ENCODE peak calls at places on chromosomes 16 and 17, in nine cellular contexts. X is CD8-positive, alpha-beta memory T cell; P is heart left ventricle; V is aorta; L is thoracic aorta; H is dorsolateral prefrontal cortex; W is cardiac muscle cell; Y is ovary; D is psoas muscle. C is an unnamed sample.

GRCh38 chr17:29667969-29668368 is 45.3 kb upstream of the CORO6 start:
- DNase-seq in X (no peak), P (peak), V (no peak), L (no peak), H (no peak), W (peak), Y (no peak), D (no peak), C (no peak)

GRCh38 chr16:28985206-28985605 is 354 bp downstream of the LAT start:
- DNase-seq in X (no peak), P (no peak), V (no peak), L (no peak), H (no peak), W (no peak), Y (no peak), D (no peak), C (no peak)

GRCh38 chr17:64707077-64707591 is 45.0 kb upstream of the SMURF2 start:
- DNase-seq in X (no peak), P (peak), V (peak), L (peak), H (peak), W (peak), Y (peak), D (peak), C (peak)

GRCh38 chr17:68981288-68981687 is 26.1 kb upstream of the ABCA8 start:
- DNase-seq in X (no peak), P (peak), V (peak), L (no peak), H (no peak), W (peak), Y (peak), D (no peak), C (no peak)

GRCh38 chr17:21041753-21042433 is 918 bp downstream of the USP22 start:
- DNase-seq in X (peak), P (peak), V (peak), L (peak), H (peak), W (peak), Y (peak), D (peak), C (peak)

GRCh38 chr17:34571428-34572130 is 7.8 kb upstream of the TMEM132E start:
- DNase-seq in X (no peak), P (no peak), V (no peak), L (no peak), H (no peak), W (no peak), Y (no peak), D (no peak), C (no peak)

GRCh38 chr17:9273334-9274118 is 252.2 kb downstream of the NTN1 start:
- DNase-seq in X (no peak), P (peak), V (no peak), L (no peak), H (peak), W (peak), Y (no peak), D (peak), C (no peak)

GRCh38 chr16:3035289-3035971 is 1.3 kb downstream of the BICDL2 start:
- DNase-seq in X (no peak), P (no peak), V (no peak), L (no peak), H (no peak), W (no peak), Y (no peak), D (no peak), C (no peak)

GRCh38 chr17:55271223-55271571 is 6.4 kb downstream of the HLF start:
- DNase-seq in X (no peak), P (no peak), V (no peak), L (no peak), H (no peak), W (no peak), Y (no peak), D (no peak), C (no peak)

GRCh38 chr17:59512844-59513383 is 52.5 kb upstream of the DHX40 start:
- DNase-seq in X (no peak), P (no peak), V (no peak), L (no peak), H (no peak), W (no peak), Y (no peak), D (no peak), C (no peak)

GRCh38 chr17:1882836-1883235 is 53.0 kb downstream of the RPA1 start:
- DNase-seq in X (no peak), P (no peak), V (no peak), L (no peak), H (peak), W (peak), Y (no peak), D (no peak), C (no peak)

GRCh38 chr16:87604572-87605135 is 2.3 kb downstream of the JPH3 start:
- DNase-seq in X (no peak), P (no peak), V (peak), L (no peak), H (peak), W (no peak), Y (no peak), D (no peak), C (no peak)

GRCh38 chr16:12016166-12016947 is 39.8 kb downstream of the SNX29 start:
- DNase-seq in X (no peak), P (no peak), V (no peak), L (no peak), H (no peak), W (peak), Y (no peak), D (no peak), C (no peak)

GRCh38 chr16:47523342-47524006 is 62.3 kb downstream of the PHKB start:
- DNase-seq in X (no peak), P (no peak), V (no peak), L (no peak), H (no peak), W (no peak), Y (no peak), D (no peak), C (no peak)
- H3K27ac ChIP-seq in X (no peak), P (peak), V (no peak), L (no peak), H (no peak), W (no peak), Y (no peak), D (no peak), C (no peak)

GRCh38 chr16:30090607-30091332 is 954 bp downstream of the TBX6 start:
- DNase-seq in X (no peak), P (no peak), V (no peak), L (no peak), H (no peak), W (no peak), Y (peak), D (no peak), C (no peak)
- H3K4me3 ChIP-seq in X (no peak), P (peak), V (no peak), L (peak), H (peak), W (no peak), Y (no peak), D (peak), C (peak)

GRCh38 chr17:17304521-17304985 is 1.4 kb downstream of the NT5M start:
- DNase-seq in X (peak), P (no peak), V (no peak), L (no peak), H (no peak), W (no peak), Y (no peak), D (no peak), C (no peak)
- H3K27ac ChIP-seq in X (peak), P (no peak), V (no peak), L (no peak), H (no peak), W (peak), Y (no peak), D (no peak), C (no peak)

GRCh38 chr16:68356919-68357286 is 46.1 kb downstream of the PRMT7 start:
- DNase-seq in X (no peak), P (no peak), V (no peak), L (no peak), H (no peak), W (no peak), Y (no peak), D (no peak), C (no peak)
- H3K4me3 ChIP-seq in X (peak), P (no peak), V (no peak), L (no peak), H (peak), W (no peak), Y (no peak), D (no peak), C (no peak)

DNA sequence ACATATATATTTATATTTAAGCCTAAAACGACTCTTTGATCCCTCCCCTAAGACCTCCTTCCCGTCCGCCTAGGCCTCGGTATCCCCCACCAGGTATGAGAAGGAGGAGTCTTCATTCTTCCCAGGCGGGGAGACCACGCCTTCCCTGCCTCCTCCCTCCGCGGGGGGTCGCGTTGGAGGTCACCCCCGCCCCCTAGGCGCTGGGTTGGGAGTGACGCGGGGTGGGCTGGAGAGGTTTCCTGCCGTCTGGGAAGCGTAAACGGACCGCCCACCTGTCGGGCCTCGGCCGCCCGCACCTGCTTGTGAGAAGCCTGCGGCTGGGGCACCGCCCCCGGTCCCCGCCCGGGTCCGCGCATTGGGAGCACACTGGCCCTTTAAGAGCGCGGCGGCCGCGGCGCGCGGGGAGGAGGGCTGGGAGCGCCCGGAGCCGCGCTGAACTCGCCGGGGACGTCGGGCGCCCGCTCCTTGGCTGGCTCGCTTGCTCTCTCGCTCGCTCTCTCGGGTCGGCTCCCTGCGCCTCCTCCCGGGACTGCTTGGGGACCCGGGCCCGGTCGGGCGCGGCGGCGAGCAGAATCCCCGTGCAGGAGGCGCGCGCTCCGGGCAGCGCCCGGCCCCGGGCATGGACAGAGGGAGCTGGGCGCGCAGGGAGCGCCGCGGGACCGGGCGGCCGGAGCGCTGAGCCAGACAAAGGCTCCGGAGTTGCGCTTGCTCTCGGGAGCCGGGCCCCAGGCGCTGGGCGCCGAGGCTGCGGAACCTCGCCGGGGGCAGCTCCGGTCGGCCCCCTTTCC is at the start of gene MMP15:
- DNase-seq in X (peak), P (peak), V (peak), L (no peak), H (peak), W (peak), Y (peak), D (peak), C (peak)
- H3K27ac ChIP-seq in X (no peak), P (peak), V (peak), L (peak), H (peak), W (peak), Y (peak), D (peak), C (peak)

GRCh38 chr16:56365552-56365951 is 59.8 kb downstream of the AMFR start:
- DNase-seq in X (no peak), P (no peak), V (no peak), L (no peak), H (no peak), W (no peak), Y (no peak), D (no peak), C (no peak)
- H3K4me3 ChIP-seq in X (no peak), P (no peak), V (no peak), L (no peak), H (no peak), W (no peak), Y (no peak), D (no peak), C (no peak)

DNA sequence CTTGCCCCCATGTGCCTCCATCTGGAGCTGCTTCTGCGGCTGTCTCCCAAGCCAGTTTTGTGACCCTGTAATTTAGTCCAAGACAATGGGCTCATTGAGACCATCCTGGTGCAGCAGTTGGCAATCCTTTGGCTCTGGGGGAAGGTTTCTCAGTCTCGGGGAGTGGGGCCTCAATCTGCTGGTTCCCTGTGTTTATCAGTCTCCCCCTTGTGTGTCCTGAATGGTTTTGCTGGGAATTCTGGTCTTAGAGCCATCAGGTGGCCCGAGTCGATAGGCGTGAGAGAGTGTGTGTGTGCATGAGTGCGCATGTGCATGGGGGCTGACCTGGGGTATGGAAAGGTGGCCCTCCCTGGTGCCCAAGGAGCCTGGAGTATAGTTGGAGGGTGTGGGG is 234.8 kb downstream of the SEC14L1 start:
- DNase-seq in X (no peak), P (no peak), V (no peak), L (no peak), H (no peak), W (no peak), Y (peak), D (no peak), C (no peak)
- H3K27ac ChIP-seq in X (peak), P (peak), V (no peak), L (peak), H (no peak), W (peak), Y (peak), D (peak), C (peak)

GRCh38 chr16:89917773-89918452 is 749 bp upstream of the MC1R start:
- DNase-seq in X (peak), P (peak), V (peak), L (no peak), H (peak), W (peak), Y (peak), D (peak), C (peak)
- H3K4me3 ChIP-seq in X (peak), P (peak), V (no peak), L (peak), H (peak), W (peak), Y (peak), D (peak), C (peak)

DNA sequence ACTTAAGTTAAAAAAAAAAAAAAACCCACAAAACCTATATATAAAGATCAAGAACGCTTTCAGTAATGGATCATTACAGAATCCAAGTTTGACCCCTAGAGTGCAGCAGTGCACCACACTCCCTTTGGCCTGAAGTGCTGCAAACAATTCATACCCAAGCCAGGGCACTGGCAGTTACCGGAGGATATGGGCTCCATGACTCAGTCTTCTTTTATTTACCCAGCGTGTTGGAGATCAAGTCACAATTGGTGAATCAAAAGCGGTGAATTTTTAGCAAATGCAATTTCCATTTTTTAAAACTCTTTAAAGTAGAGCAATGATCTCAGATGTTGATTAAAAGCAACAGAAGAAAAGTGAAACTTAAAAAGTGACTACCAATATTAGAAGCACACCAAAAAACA is 46.5 kb downstream of the ZNF652 start:
- DNase-seq in X (peak), P (peak), V (peak), L (peak), H (peak), W (peak), Y (peak), D (peak), C (peak)
- H3K27ac ChIP-seq in X (no peak), P (no peak), V (no peak), L (peak), H (peak), W (no peak), Y (no peak), D (peak), C (no peak)

C was measured in lower lobe of right lung.